ENCODE peak calls at places on chromosomes 3 and 15, in six cellular contexts. One of them, this sample, is unnamed.
A peak's percentile ranks its signal among the peaks of the same experiment; 100 is the strongest.

GRCh38 chr15:71784719-71785118 is 25.6 kb upstream of the NR2E3 start:
- DNase-seq in H1: peak; percentile 85
- DNase-seq in GM12891: no peak
- DNase-seq in K562: peak; percentile 49
- DNase-seq in GM12878: no peak
- DNase-seq in HepG2: no peak
- DNase-seq in this sample: no peak

GRCh38 chr3:186099178-186099577 is 9.7 kb downstream of the ETV5 start:
- DNase-seq in H1: no peak
- DNase-seq in GM12891: no peak
- DNase-seq in K562: no peak
- DNase-seq in GM12878: no peak
- DNase-seq in HepG2: no peak
- DNase-seq in this sample: no peak

GRCh38 chr3:41338276-41338675 is 139.0 kb downstream of the CTNNB1 start:
- DNase-seq in H1: no peak
- DNase-seq in GM12891: no peak
- DNase-seq in K562: no peak
- DNase-seq in GM12878: no peak
- DNase-seq in HepG2: no peak
- DNase-seq in this sample: no peak

GRCh38 chr15:49984436-49984835 is 134.6 kb downstream of the ATP8B4 start:
- DNase-seq in H1: no peak
- DNase-seq in GM12891: no peak
- DNase-seq in K562: no peak
- DNase-seq in GM12878: no peak
- DNase-seq in HepG2: no peak
- DNase-seq in this sample: no peak

GRCh38 chr15:76983588-76984379 is 11.1 kb upstream of the PSTPIP1 start:
- DNase-seq in H1: no peak
- DNase-seq in GM12891: no peak
- DNase-seq in K562: no peak
- DNase-seq in GM12878: no peak
- DNase-seq in HepG2: no peak
- DNase-seq in this sample: no peak

GRCh38 chr3:168803536-168803935 is 707.8 kb upstream of the GOLIM4 start:
- DNase-seq in H1: no peak
- DNase-seq in GM12891: no peak
- DNase-seq in K562: no peak
- DNase-seq in GM12878: no peak
- DNase-seq in HepG2: no peak
- DNase-seq in this sample: no peak

GRCh38 chr3:31166249-31166885 is 271.9 kb upstream of the GADL1 start:
- DNase-seq in H1: no peak
- DNase-seq in GM12891: no peak
- DNase-seq in K562: no peak
- DNase-seq in GM12878: no peak
- DNase-seq in HepG2: no peak
- DNase-seq in this sample: no peak

GRCh38 chr3:9224490-9224889 is 25.0 kb downstream of the SRGAP3 start:
- DNase-seq in H1: no peak
- DNase-seq in GM12891: peak; percentile 44
- DNase-seq in K562: no peak
- DNase-seq in GM12878: peak; percentile 53
- DNase-seq in HepG2: no peak
- DNase-seq in this sample: peak; percentile 44

GRCh38 chr15:81069356-81069755 is 64.7 kb upstream of the CFAP161 start:
- DNase-seq in H1: peak; percentile 36
- DNase-seq in GM12891: no peak
- DNase-seq in K562: no peak
- DNase-seq in GM12878: no peak
- DNase-seq in HepG2: no peak
- DNase-seq in this sample: no peak

GRCh38 chr15:59148160-59148810 is 43.3 kb downstream of the CCNB2 start:
- DNase-seq in H1: no peak
- DNase-seq in GM12891: no peak
- DNase-seq in K562: no peak
- DNase-seq in GM12878: no peak
- DNase-seq in HepG2: no peak
- DNase-seq in this sample: no peak

GRCh38 chr3:62046326-62046725 is 327.0 kb downstream of the FEZF2 start:
- DNase-seq in H1: no peak
- DNase-seq in GM12891: no peak
- DNase-seq in K562: no peak
- DNase-seq in GM12878: no peak
- DNase-seq in HepG2: no peak
- DNase-seq in this sample: no peak

GRCh38 chr3:166177130-166177529 is 339.9 kb upstream of the BCHE start:
- DNase-seq in H1: no peak
- DNase-seq in GM12891: no peak
- DNase-seq in K562: no peak
- DNase-seq in GM12878: no peak
- DNase-seq in HepG2: no peak
- DNase-seq in this sample: no peak

GRCh38 chr15:65032823-65033537 is 3.5 kb upstream of the MTFMT start:
- DNase-seq in H1: peak; percentile 79
- DNase-seq in GM12891: no peak
- DNase-seq in K562: peak; percentile 48
- DNase-seq in GM12878: no peak
- DNase-seq in HepG2: peak; percentile 95
- DNase-seq in this sample: no peak

GRCh38 chr3:129618901-129619671 is 12.6 kb upstream of the PLXND1 start:
- DNase-seq in H1: no peak
- DNase-seq in GM12891: no peak
- DNase-seq in K562: no peak
- DNase-seq in GM12878: no peak
- DNase-seq in HepG2: no peak
- DNase-seq in this sample: no peak

GRCh38 chr3:32002536-32003368 is 21.2 kb downstream of the ZNF860 start:
- DNase-seq in H1: no peak
- DNase-seq in GM12891: no peak
- DNase-seq in K562: no peak
- DNase-seq in GM12878: no peak
- DNase-seq in HepG2: no peak
- DNase-seq in this sample: no peak

GRCh38 chr3:27105904-27106303 is 263.3 kb downstream of the NEK10 start:
- DNase-seq in H1: peak; percentile 54
- DNase-seq in GM12891: no peak
- DNase-seq in K562: no peak
- DNase-seq in GM12878: no peak
- DNase-seq in HepG2: no peak
- DNase-seq in this sample: no peak

GRCh38 chr15:47717036-47717611 is at the start of gene SEMA6D:
- DNase-seq in H1: peak; percentile 79
- DNase-seq in GM12891: peak; percentile 15
- DNase-seq in K562: no peak
- DNase-seq in GM12878: no peak
- DNase-seq in HepG2: peak; percentile 4
- DNase-seq in this sample: no peak

GRCh38 chr15:95887666-95888480 is 442.6 kb upstream of the NR2F2 start:
- DNase-seq in H1: no peak
- DNase-seq in GM12891: no peak
- DNase-seq in K562: no peak
- DNase-seq in GM12878: no peak
- DNase-seq in HepG2: no peak
- DNase-seq in this sample: no peak

GRCh38 chr3:155391583-155391982 is 98.1 kb upstream of the STRIT1 start:
- DNase-seq in H1: no peak
- DNase-seq in GM12891: no peak
- DNase-seq in K562: no peak
- DNase-seq in GM12878: no peak
- DNase-seq in HepG2: no peak
- DNase-seq in this sample: no peak

GRCh38 chr15:90295270-90295648 is 29.8 kb downstream of the NGRN start:
- DNase-seq in H1: no peak
- DNase-seq in GM12891: no peak
- DNase-seq in K562: no peak
- DNase-seq in GM12878: no peak
- DNase-seq in HepG2: no peak
- DNase-seq in this sample: no peak

GRCh38 chr3:101038880-101039279 is 45.7 kb upstream of the ABI3BP start:
- DNase-seq in H1: no peak
- DNase-seq in GM12891: no peak
- DNase-seq in K562: no peak
- DNase-seq in GM12878: no peak
- DNase-seq in HepG2: no peak
- DNase-seq in this sample: no peak

GRCh38 chr3:138197058-138197457 is 10.0 kb downstream of the ARMC8 start:
- DNase-seq in H1: no peak
- DNase-seq in GM12891: no peak
- DNase-seq in K562: no peak
- DNase-seq in GM12878: no peak
- DNase-seq in HepG2: no peak
- DNase-seq in this sample: no peak

GRCh38 chr15:60673918-60674558 is 195.1 kb upstream of the ICE2 start:
- DNase-seq in H1: no peak
- DNase-seq in GM12891: no peak
- DNase-seq in K562: no peak
- DNase-seq in GM12878: no peak
- DNase-seq in HepG2: peak; percentile 13
- DNase-seq in this sample: no peak

GRCh38 chr3:19644405-19644804 is 289.6 kb downstream of the EFHB start:
- DNase-seq in H1: no peak
- DNase-seq in GM12891: no peak
- DNase-seq in K562: no peak
- DNase-seq in GM12878: no peak
- DNase-seq in HepG2: no peak
- DNase-seq in this sample: no peak

GRCh38 chr3:117790256-117790987 is 1080.8 kb downstream of the TUSC7 start:
- DNase-seq in H1: no peak
- DNase-seq in GM12891: no peak
- DNase-seq in K562: no peak
- DNase-seq in GM12878: no peak
- DNase-seq in HepG2: no peak
- DNase-seq in this sample: no peak

GRCh38 chr3:112519424-112520001 is 20.2 kb upstream of the BTLA start:
- DNase-seq in H1: no peak
- DNase-seq in GM12891: peak; percentile 18
- DNase-seq in K562: peak; percentile 15
- DNase-seq in GM12878: peak; percentile 68
- DNase-seq in HepG2: peak; percentile 56
- DNase-seq in this sample: no peak

GRCh38 chr15:51366911-51367310 is 25.5 kb downstream of the GLDN start:
- DNase-seq in H1: no peak
- DNase-seq in GM12891: no peak
- DNase-seq in K562: no peak
- DNase-seq in GM12878: no peak
- DNase-seq in HepG2: no peak
- DNase-seq in this sample: no peak

GRCh38 chr3:54783611-54784010 is 144.2 kb downstream of the LRTM1 start:
- DNase-seq in H1: no peak
- DNase-seq in GM12891: no peak
- DNase-seq in K562: no peak
- DNase-seq in GM12878: no peak
- DNase-seq in HepG2: no peak
- DNase-seq in this sample: no peak

GRCh38 chr3:14524311-14524711 is 15.8 kb downstream of the GRIP2 start:
- DNase-seq in H1: no peak
- DNase-seq in GM12891: no peak
- DNase-seq in K562: peak; percentile 41
- DNase-seq in GM12878: no peak
- DNase-seq in HepG2: no peak
- DNase-seq in this sample: no peak
- TF ChIP-seq POLR2A in H1: no peak
- TF ChIP-seq POLR2A in GM12891: no peak
- TF ChIP-seq POLR2A in K562: no peak
- TF ChIP-seq POLR2A in GM12878: no peak
- TF ChIP-seq POLR2A in HepG2: no peak
- TF ChIP-seq POLR2A in this sample: no peak

DNA sequence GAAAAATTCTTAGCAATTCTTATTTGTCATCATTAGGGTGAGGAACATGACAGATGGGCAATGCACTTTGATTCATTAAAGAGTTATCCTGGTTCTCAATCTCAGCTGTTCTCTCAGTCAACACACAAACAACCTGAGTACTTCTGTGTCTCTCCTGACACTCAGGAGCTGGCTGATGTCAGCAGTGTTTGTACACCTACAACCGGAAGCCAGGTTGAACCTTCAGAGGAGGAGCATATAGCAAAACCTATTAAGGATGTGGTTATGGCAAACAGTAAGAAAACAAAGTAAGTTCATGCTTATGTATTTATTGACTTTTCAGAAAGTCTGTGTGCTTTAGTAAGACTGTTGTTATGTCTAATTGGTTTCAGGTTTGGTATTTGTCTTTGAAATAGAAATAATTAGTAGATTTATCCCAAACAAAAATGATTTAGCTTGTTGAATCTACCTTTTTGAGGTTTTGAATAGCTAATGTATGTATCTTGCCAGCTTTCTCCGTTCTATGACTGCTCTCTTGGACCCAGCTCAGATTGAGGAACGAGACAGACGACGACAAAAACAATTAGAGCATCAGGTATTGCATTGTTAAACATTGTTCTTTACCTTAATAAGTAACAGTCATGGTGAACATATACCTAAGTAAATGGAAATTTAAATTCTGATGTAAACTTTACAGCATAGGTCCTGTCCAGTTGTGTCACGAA is 36.6 kb downstream of the CCDC66 start:
- DNase-seq in H1: no peak
- DNase-seq in GM12891: no peak
- DNase-seq in K562: no peak
- DNase-seq in GM12878: no peak
- DNase-seq in HepG2: no peak
- DNase-seq in this sample: no peak
- TF ChIP-seq TAF1 in H1: no peak
- TF ChIP-seq TAF1 in GM12891: no peak
- TF ChIP-seq TAF1 in K562: no peak
- TF ChIP-seq TAF1 in GM12878: no peak
- TF ChIP-seq TAF1 in HepG2: no peak
- TF ChIP-seq TAF1 in this sample: no peak

GRCh38 chr15:31228980-31229826 is 97.4 kb upstream of the KLF13 start:
- DNase-seq in H1: no peak
- DNase-seq in GM12891: peak; percentile 55
- DNase-seq in K562: no peak
- DNase-seq in GM12878: peak; percentile 91
- DNase-seq in HepG2: peak; percentile 58
- DNase-seq in this sample: peak; percentile 64
- TF ChIP-seq POLR2AphosphoS5 in H1: no peak
- TF ChIP-seq POLR2AphosphoS5 in GM12891: peak; percentile 70
- TF ChIP-seq POLR2AphosphoS5 in K562: no peak
- TF ChIP-seq POLR2AphosphoS5 in GM12878: peak; percentile 94
- TF ChIP-seq POLR2AphosphoS5 in HepG2: peak; percentile 31
- TF ChIP-seq POLR2AphosphoS5 in this sample: peak; percentile 79

GRCh38 chr3:69739204-69740102 is at the start of gene MITF:
- DNase-seq in H1: peak; percentile 90
- DNase-seq in GM12891: peak; percentile 49
- DNase-seq in K562: peak; percentile 86
- DNase-seq in GM12878: peak; percentile 26
- DNase-seq in HepG2: peak; percentile 68
- DNase-seq in this sample: peak; percentile 47
- TF ChIP-seq POLR2A in H1: no peak
- TF ChIP-seq POLR2A in GM12891: no peak
- TF ChIP-seq POLR2A in K562: no peak
- TF ChIP-seq POLR2A in GM12878: no peak
- TF ChIP-seq POLR2A in HepG2: no peak
- TF ChIP-seq POLR2A in this sample: no peak

GRCh38 chr3:1269808-1270207 is 177.0 kb downstream of the CNTN6 start:
- DNase-seq in H1: no peak
- DNase-seq in GM12891: no peak
- DNase-seq in K562: no peak
- DNase-seq in GM12878: no peak
- DNase-seq in HepG2: no peak
- DNase-seq in this sample: no peak

GRCh38 chr3:1272541-1273265 is 179.9 kb downstream of the CNTN6 start:
- DNase-seq in H1: no peak
- DNase-seq in GM12891: no peak
- DNase-seq in K562: no peak
- DNase-seq in GM12878: no peak
- DNase-seq in HepG2: no peak
- DNase-seq in this sample: no peak

GRCh38 chr3:1275495-1275894 is 182.7 kb downstream of the CNTN6 start:
- DNase-seq in H1: no peak
- DNase-seq in GM12891: no peak
- DNase-seq in K562: no peak
- DNase-seq in GM12878: no peak
- DNase-seq in HepG2: no peak
- DNase-seq in this sample: no peak
- TF ChIP-seq TAF1 in H1: no peak
- TF ChIP-seq TAF1 in GM12891: no peak
- TF ChIP-seq TAF1 in K562: no peak
- TF ChIP-seq TAF1 in GM12878: no peak
- TF ChIP-seq TAF1 in HepG2: no peak
- TF ChIP-seq TAF1 in this sample: no peak

This sample was measured in GM12892.